ENCODE peak calls at places on chromosome 3, in seven cellular contexts. L, V, I, C, U, D and F are unnamed samples.

GRCh38 chr3:45954306-45954705 is 11.0 kb downstream of the CXCR6 start:
- DNase-seq in D (no peak), U (no peak), V (no peak), C (no peak), L (no peak), I (no peak), F (no peak)

GRCh38 chr3:139537795-139538538 is 1.6 kb downstream of the RBP1 start:
- DNase-seq in I (no peak), V (no peak), C (no peak), U (no peak), L (no peak), D (no peak), F (no peak)

GRCh38 chr3:24128195-24129005 is 183.3 kb downstream of the NR1D2 start:
- DNase-seq in D (peak), L (peak), C (peak), U (no peak), V (peak), I (no peak), F (peak)

GRCh38 chr3:171614318-171614967 is 154.2 kb upstream of the TNIK start:
- DNase-seq in V (peak), C (peak), I (no peak), U (no peak), D (peak), L (peak), F (peak)

GRCh38 chr3:174986685-174987084 is 127.6 kb downstream of the NAALADL2 start:
- DNase-seq in C (peak), D (peak), I (no peak), V (no peak), L (peak), U (no peak), F (peak)

GRCh38 chr3:30518201-30518864 is 88.1 kb upstream of the TGFBR2 start:
- DNase-seq in I (no peak), U (no peak), V (peak), D (no peak), L (peak), C (peak), F (peak)

GRCh38 chr3:42667523-42668402 is 14.3 kb downstream of the ZBTB47 start:
- DNase-seq in L (no peak), C (no peak), D (peak), I (peak), U (peak), V (no peak), F (peak)

GRCh38 chr3:42544492-42545283 is 37.1 kb downstream of the SEC22C start:
- DNase-seq in L (no peak), U (no peak), C (peak), I (peak), V (no peak), D (no peak), F (no peak)

GRCh38 chr3:61940241-61940640 is 378.9 kb downstream of the PTPRG start:
- DNase-seq in D (no peak), C (no peak), L (no peak), U (no peak), I (no peak), V (no peak), F (no peak)

GRCh38 chr3:38834110-38834509 is 18.1 kb upstream of the SCN10A start:
- DNase-seq in U (no peak), V (peak), L (peak), C (peak), I (no peak), D (peak), F (peak)

GRCh38 chr3:153289334-153289808 is 127.3 kb downstream of the RAP2B start:
- DNase-seq in D (no peak), U (no peak), V (no peak), L (peak), C (peak), I (no peak), F (peak)

GRCh38 chr3:12977117-12977808 is 96.0 kb downstream of the IQSEC1 start:
- DNase-seq in D (no peak), C (no peak), V (no peak), U (no peak), I (no peak), L (no peak), F (no peak)

GRCh38 chr3:119588112-119588511 is 8.8 kb downstream of the ADPRH start:
- DNase-seq in C (no peak), L (no peak), V (no peak), U (no peak), I (no peak), D (no peak), F (no peak)

GRCh38 chr3:112446343-112446742 is 52.9 kb downstream of the BTLA start:
- DNase-seq in D (no peak), C (no peak), V (no peak), U (no peak), I (no peak), L (peak), F (no peak)

GRCh38 chr3:2697589-2697988 is 412.6 kb downstream of the IL5RA start:
- DNase-seq in V (no peak), U (no peak), I (no peak), L (no peak), D (no peak), C (no peak), F (no peak)

GRCh38 chr3:136938334-136938733 is 19.4 kb upstream of the IL20RB start:
- DNase-seq in D (peak), U (no peak), I (no peak), V (no peak), L (peak), C (peak), F (peak)

GRCh38 chr3:32278714-32279113 is 40.2 kb downstream of the CMTM8 start:
- DNase-seq in V (peak), L (peak), D (no peak), U (no peak), I (no peak), C (no peak), F (no peak)

GRCh38 chr3:127988770-127989518 is 63.3 kb upstream of the SEC61A1 start:
- DNase-seq in I (no peak), U (no peak), L (no peak), C (peak), D (no peak), V (peak), F (no peak)

GRCh38 chr3:100613721-100614390 is 4.5 kb downstream of the ADGRG7 start:
- DNase-seq in U (no peak), V (no peak), D (no peak), C (no peak), I (no peak), L (no peak), F (no peak)

GRCh38 chr3:124829819-124830554 is 57.2 kb downstream of the ITGB5 start:
- DNase-seq in L (no peak), C (peak), V (no peak), D (no peak), I (no peak), U (no peak), F (peak)

GRCh38 chr3:194062825-194063224 is 73.1 kb upstream of the HES1 start:
- DNase-seq in L (no peak), C (no peak), V (no peak), I (no peak), D (no peak), U (peak), F (no peak)

GRCh38 chr3:20225769-20226168 is 39.8 kb upstream of the SGO1 start:
- DNase-seq in C (peak), L (peak), I (peak), D (peak), U (peak), V (peak), F (peak)

GRCh38 chr3:179068779-179069530 is 2.7 kb downstream of the ZMAT3 start:
- DNase-seq in C (peak), V (peak), I (no peak), D (peak), U (no peak), L (peak), F (peak)

GRCh38 chr3:14285526-14285925 is 106.9 kb downstream of the LSM3 start:
- DNase-seq in I (no peak), D (no peak), C (no peak), V (no peak), L (no peak), U (peak), F (no peak)

GRCh38 chr3:9947025-9947995 is 4.9 kb downstream of the PRRT3 start:
- DNase-seq in L (peak), I (no peak), C (peak), V (peak), D (peak), U (no peak), F (peak)